ENCODE peak calls at places on chromosomes 12 and 14, in seven cellular contexts. I, Z, B, N, E, K and C are unnamed samples. For H3K4me1, the result is how much of the 10 kb centered on the place peaks cover.

GRCh38 chr12:42725839-42726238 is 136.3 kb upstream of the PRICKLE1 start:
- DNase-seq in Z (peak), I (peak), K (no peak), E (no peak), N (no peak), B (no peak), C (no peak)

GRCh38 chr14:105487449-105487985 is 831 bp downstream of the CRIP1 start:
- DNase-seq in B (peak), I (no peak), Z (no peak), E (peak), N (peak), K (peak), C (no peak)

GRCh38 chr14:76710093-76711010 is 50.9 kb upstream of the VASH1 start:
- DNase-seq in N (no peak), I (peak), E (no peak), Z (peak), B (no peak), K (peak), C (no peak)

GRCh38 chr12:18139989-18140596 is 50.1 kb upstream of the RERGL start:
- DNase-seq in I (peak), N (no peak), K (no peak), E (no peak), Z (peak), B (no peak), C (no peak)

GRCh38 chr14:51867753-51868152 is 7.3 kb downstream of the GNG2 start:
- DNase-seq in K (no peak), B (no peak), I (peak), E (no peak), Z (no peak), N (no peak), C (no peak)

GRCh38 chr14:71721791-71722190 is 210.4 kb upstream of the RGS6 start:
- DNase-seq in E (no peak), B (no peak), K (no peak), Z (no peak), N (no peak), I (no peak), C (no peak)

GRCh38 chr12:71746983-71747611 is 7.6 kb upstream of the RAB21 start:
- DNase-seq in B (no peak), Z (peak), E (no peak), K (peak), I (peak), N (no peak), C (no peak)

GRCh38 chr12:62625238-62625637 is 158.6 kb downstream of the MON2 start:
- DNase-seq in B (no peak), E (peak), N (no peak), Z (peak), K (no peak), I (peak), C (no peak)

GRCh38 chr12:97465012-97465345 is 2.4 kb downstream of the RMST start:
- DNase-seq in B (no peak), N (no peak), E (no peak), Z (no peak), K (no peak), I (no peak), C (no peak)

GRCh38 chr12:97283297-97283696 is 179.3 kb upstream of the RMST start:
- DNase-seq in B (no peak), Z (no peak), K (peak), I (no peak), E (no peak), N (no peak), C (no peak)

GRCh38 chr12:67647251-67647546 is 1.3 kb upstream of the DYRK2 start:
- DNase-seq in K (no peak), Z (no peak), N (no peak), B (no peak), I (no peak), E (no peak), C (no peak)

GRCh38 chr12:92665496-92665895 is 37.3 kb upstream of the PLEKHG7 start:
- DNase-seq in K (no peak), E (no peak), I (no peak), Z (no peak), B (no peak), N (no peak), C (no peak)

GRCh38 chr12:122102331-122102730 is 23.8 kb downstream of the MLXIP start:
- DNase-seq in N (no peak), I (peak), K (no peak), Z (no peak), E (no peak), B (no peak), C (no peak)

DNA sequence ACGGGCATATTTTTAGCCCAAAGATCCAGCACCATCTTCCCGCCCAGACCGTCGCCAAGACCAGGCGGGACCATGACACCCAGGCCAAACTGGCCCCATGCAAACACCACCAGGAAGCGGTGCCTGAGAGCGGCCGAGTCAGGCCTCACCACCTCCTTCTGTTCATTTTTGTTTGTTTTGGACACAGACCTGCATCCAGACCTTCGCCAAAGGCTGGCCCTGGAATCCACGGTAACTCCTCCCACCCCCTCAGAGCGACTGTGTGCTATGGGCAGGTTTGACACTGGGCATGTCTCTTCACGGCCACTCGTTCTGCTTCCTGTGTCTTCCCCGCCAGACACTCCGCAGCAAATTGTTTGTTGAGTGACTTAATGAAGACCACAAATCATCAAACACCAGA is 47.2 kb downstream of the NCOR2 start:
- DNase-seq in Z (peak), N (no peak), E (peak), I (peak), B (no peak), K (no peak), C (no peak)
- H3K4me1 ChIP-seq in Z (half or more), N (under half), E (under half), I (under half), B (half or more), K (under half), C (half or more)

DNA sequence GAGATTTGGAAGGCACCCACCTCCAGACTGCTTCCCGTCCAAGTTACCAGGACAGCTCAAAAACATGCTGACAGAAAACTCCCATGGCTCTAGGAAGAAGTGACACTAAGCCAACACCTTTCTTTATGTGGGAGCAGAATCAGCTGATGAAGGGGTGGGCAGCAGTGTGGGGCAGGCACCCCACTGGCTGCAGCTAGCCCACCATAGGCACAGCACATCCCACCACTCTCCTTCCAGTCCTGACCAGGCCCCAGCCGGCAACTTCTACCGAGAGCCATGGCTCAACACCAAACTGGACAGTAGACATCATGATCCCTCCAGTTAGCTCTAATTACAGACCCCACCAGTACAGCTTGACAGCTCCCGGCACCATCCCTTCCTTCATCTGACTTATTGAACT is 45.0 kb downstream of the SH2B3 start:
- DNase-seq in Z (no peak), N (no peak), I (no peak), B (no peak), E (no peak), K (no peak), C (no peak)
- H3K4me1 ChIP-seq in Z (under half), N (under half), I (under half), B (under half), E (under half), K (under half), C (under half)

GRCh38 chr12:108664338-108665258 is 30.9 kb upstream of the SELPLG start:
- DNase-seq in E (peak), B (peak), K (peak), Z (peak), I (peak), N (peak), C (peak)
- H3K4me1 ChIP-seq in E (under half), B (half or more), K (under half), Z (half or more), I (under half), N (under half), C (half or more)

GRCh38 chr14:68936980-68937379 is 42.1 kb downstream of the ACTN1 start:
- DNase-seq in K (no peak), I (no peak), B (no peak), N (no peak), E (no peak), Z (no peak), C (no peak)
- H3K4me1 ChIP-seq in K (under half), I (half or more), B (under half), N (under half), E (under half), Z (half or more), C (half or more)